ENCODE peak calls at places on chromosomes 7 and 10, in four cellular contexts. Y is neural progenitor cell, X is left ventricle myocardium superior, T is SJSA1. C is an unnamed sample.

GRCh38 chr7:116614509-116615285 is 57.3 kb upstream of the MET start:
- DNase-seq in T (no peak), X (no peak), Y (peak), C (no peak)

GRCh38 chr7:114889646-114890285 is 32.1 kb upstream of the MDFIC start:
- DNase-seq in T (peak), Y (no peak), X (no peak), C (peak)

GRCh38 chr7:958221-959200 is 4.0 kb upstream of the ADAP1 start:
- DNase-seq in Y (peak), X (peak), T (no peak), C (peak)

GRCh38 chr7:115533785-115534184 is 496.8 kb downstream of the TFEC start:
- DNase-seq in T (no peak), Y (no peak), X (no peak), C (no peak)

GRCh38 chr10:16049050-16049449 is 188.7 kb upstream of the MINDY3 start:
- DNase-seq in X (no peak), Y (no peak), T (no peak), C (peak)

GRCh38 chr10:7233259-7233991 is 177.4 kb downstream of the SFMBT2 start:
- DNase-seq in T (no peak), Y (no peak), X (no peak), C (no peak)

GRCh38 chr7:132009778-132010177 is 453.4 kb upstream of the PODXL start:
- DNase-seq in Y (no peak), T (no peak), X (no peak), C (no peak)

GRCh38 chr7:130641497-130641896 is 27.1 kb downstream of the COPG2 start:
- DNase-seq in Y (no peak), T (no peak), X (no peak), C (no peak)

GRCh38 chr7:39536926-39537325 is 29.3 kb upstream of the YAE1 start:
- DNase-seq in X (no peak), Y (no peak), T (no peak), C (no peak)

GRCh38 chr7:119175916-119176627 is 951.6 kb downstream of the ANKRD7 start:
- DNase-seq in Y (peak), T (peak), X (no peak), C (peak)

GRCh38 chr7:117157121-117157870 is 165.6 kb downstream of the WNT2 start:
- DNase-seq in X (peak), Y (no peak), T (peak), C (no peak)

GRCh38 chr7:155458317-155459132 is 596 bp downstream of the EN2 start:
- DNase-seq in X (no peak), T (no peak), Y (peak), C (peak)

GRCh38 chr7:98116656-98117461 is 10.2 kb downstream of the LMTK2 start:
- DNase-seq in Y (no peak), T (peak), X (no peak), C (no peak)

GRCh38 chr7:22671177-22671879 is 55.7 kb upstream of the IL6 start:
- DNase-seq in T (no peak), Y (no peak), X (no peak), C (no peak)

C was measured in GM23338.